ENCODE peak calls at places on chromosomes 6 and 20, in ten cellular contexts. P is head of caudate nucleus; Z is NCI-H2029; I is H9; N is activated gamma-delta T cell treated with Interleukin-2 at 50 U/mL for 16 hours; G is tibial artery; U is OCI-LY7; T is choroid plexus epithelial cell; L is CD8-positive, alpha-beta memory T cell; F is renal cortical epithelial cell. M is an unnamed sample.

GRCh38 chr20:35292504-35293285 is 470 bp upstream of the FAM83C start:
- DNase-seq in P (no peak), Z (no peak), I (no peak), N (no peak), G (no peak), U (no peak), T (no peak), L (no peak), F (no peak), M (no peak)

GRCh38 chr6:40276176-40276575 is 311.0 kb downstream of the LRFN2 start:
- DNase-seq in P (no peak), Z (no peak), I (no peak), N (no peak), G (no peak), U (no peak), T (no peak), L (no peak), F (peak; percentile 93), M (no peak)

GRCh38 chr6:74745670-74746069 is 460.2 kb downstream of the COL12A1 start:
- DNase-seq in P (no peak), Z (no peak), I (no peak), N (no peak), G (no peak), U (no peak), T (no peak), L (no peak), F (no peak), M (no peak)

GRCh38 chr6:162917506-162917905 is 189.7 kb downstream of the PACRG start:
- DNase-seq in P (no peak), Z (no peak), I (no peak), N (no peak), G (no peak), U (no peak), T (peak; percentile 42), L (no peak), F (no peak), M (no peak)

GRCh38 chr6:10312445-10312844 is 102.4 kb downstream of the TFAP2A start:
- DNase-seq in P (no peak), Z (no peak), I (no peak), N (no peak), G (no peak), U (no peak), T (no peak), L (no peak), F (no peak), M (no peak)

GRCh38 chr6:83470587-83470986 is 39.7 kb upstream of the ME1 start:
- DNase-seq in P (no peak), Z (no peak), I (no peak), N (no peak), G (no peak), U (no peak), T (no peak), L (no peak), F (no peak), M (no peak)

GRCh38 chr6:751765-752164 is 58.8 kb upstream of the EXOC2 start:
- DNase-seq in P (no peak), Z (peak; percentile 55), I (no peak), N (no peak), G (no peak), U (no peak), T (peak; percentile 5), L (no peak), F (no peak), M (no peak)

GRCh38 chr6:44339763-44340625 is 2.5 kb upstream of the SPATS1 start:
- DNase-seq in P (no peak), Z (no peak), I (no peak), N (no peak), G (no peak), U (no peak), T (peak; percentile 69), L (no peak), F (peak; percentile 93), M (no peak)

GRCh38 chr20:52103469-52103910 is 88.1 kb downstream of the ZFP64 start:
- DNase-seq in P (no peak), Z (no peak), I (peak; percentile 72), N (no peak), G (no peak), U (no peak), T (peak; percentile 39), L (no peak), F (no peak), M (no peak)

GRCh38 chr6:99606670-99607415 is at the start of gene PRDM13:
- DNase-seq in P (no peak), Z (no peak), I (peak; percentile 59), N (no peak), G (no peak), U (no peak), T (no peak), L (no peak), F (no peak), M (no peak)

GRCh38 chr6:143400258-143401059 is 50.0 kb downstream of the ADAT2 start:
- DNase-seq in P (no peak), Z (peak; percentile 9), I (no peak), N (peak; percentile 6), G (peak; percentile 71), U (peak; percentile 3), T (no peak), L (no peak), F (no peak), M (no peak)

GRCh38 chr6:13026557-13026956 is 301.8 kb downstream of the TBC1D7 start:
- DNase-seq in P (no peak), Z (no peak), I (no peak), N (no peak), G (no peak), U (no peak), T (no peak), L (no peak), F (no peak), M (no peak)

GRCh38 chr6:45540375-45540920 is 162.7 kb upstream of the SUPT3H start:
- DNase-seq in P (no peak), Z (no peak), I (no peak), N (no peak), G (no peak), U (no peak), T (no peak), L (no peak), F (no peak), M (no peak)

GRCh38 chr20:20606046-20606445 is 106.4 kb downstream of the RALGAPA2 start:
- DNase-seq in P (no peak), Z (peak; percentile 8), I (no peak), N (no peak), G (no peak), U (no peak), T (no peak), L (no peak), F (no peak), M (no peak)

GRCh38 chr20:15603501-15603900 is 969.7 kb downstream of the KIF16B start:
- DNase-seq in P (no peak), Z (no peak), I (no peak), N (no peak), G (no peak), U (no peak), T (no peak), L (no peak), F (peak; percentile 6), M (no peak)

GRCh38 chr6:149900620-149901443 is 2.9 kb upstream of the RAET1E start:
- DNase-seq in P (no peak), Z (no peak), I (no peak), N (no peak), G (peak; percentile 43), U (no peak), T (no peak), L (no peak), F (no peak), M (no peak)

GRCh38 chr6:13468839-13469238 is 18.6 kb downstream of the GFOD1 start:
- DNase-seq in P (no peak), Z (no peak), I (no peak), N (no peak), G (no peak), U (no peak), T (no peak), L (no peak), F (no peak), M (no peak)

GRCh38 chr6:5435449-5435848 is 174.1 kb downstream of the FARS2 start:
- DNase-seq in P (peak; percentile 33), Z (no peak), I (no peak), N (no peak), G (no peak), U (no peak), T (peak; percentile 73), L (no peak), F (peak; percentile 24), M (no peak)

GRCh38 chr6:72245565-72245964 is 359.2 kb downstream of the RIMS1 start:
- DNase-seq in P (no peak), Z (no peak), I (peak; percentile 31), N (no peak), G (no peak), U (no peak), T (no peak), L (no peak), F (peak; percentile 89), M (no peak)

GRCh38 chr6:33788694-33789549 is at the start of gene LEMD2:
- DNase-seq in P (peak; percentile 91), Z (peak; percentile 85), I (peak; percentile 93), N (peak; percentile 90), G (peak; percentile 96), U (peak; percentile 90), T (peak; percentile 97), L (peak; percentile 93), F (peak; percentile 77), M (peak; percentile 91)